ENCODE peak calls at places on chromosomes 16 and 17, in eight cellular contexts. D is hypothalamus; W is epithelial cell of esophagus; L is activated naive CD4-positive, alpha-beta T cell treated with Interleukin-2 at 50 U/mL for 16 hours; Y is NCI-H524; Z is effector CD4-positive, alpha-beta T cell; Q is upper lobe of right lung; B is neuronal stem cell. P is an unnamed sample.

GRCh38 chr17:17638467-17638866 is 42.8 kb upstream of the RAI1 start:
- DNase-seq in Z (no peak), Q (no peak), B (no peak), L (no peak), W (no peak), Y (no peak), D (no peak), P (no peak)

GRCh38 chr17:44850612-44851011 is 2.9 kb downstream of the HIGD1B start:
- DNase-seq in D (no peak), B (no peak), L (no peak), Y (no peak), Z (no peak), W (no peak), Q (no peak), P (no peak)

GRCh38 chr16:29975811-29976511 is 2.3 kb downstream of the TAOK2 start:
- DNase-seq in L (no peak), W (no peak), Y (no peak), Z (no peak), D (no peak), Q (no peak), B (no peak), P (no peak)

GRCh38 chr16:53220585-53220984 is 165.8 kb downstream of the CHD9 start:
- DNase-seq in Z (no peak), Y (peak), B (no peak), L (no peak), Q (no peak), W (no peak), D (no peak), P (no peak)

GRCh38 chr17:35889241-35889640 is 9.1 kb upstream of the CCL5 start:
- DNase-seq in Z (no peak), L (peak), Y (no peak), B (no peak), W (no peak), D (no peak), Q (no peak), P (peak)

GRCh38 chr16:31276600-31276999 is 16.8 kb downstream of the ITGAM start:
- DNase-seq in Z (no peak), B (no peak), L (no peak), D (no peak), Q (peak), Y (no peak), W (no peak), P (no peak)

GRCh38 chr17:20008242-20009051 is 712 bp upstream of the SPECC1 start:
- DNase-seq in D (peak), L (no peak), Y (peak), Q (no peak), Z (no peak), B (no peak), W (peak), P (peak)

GRCh38 chr17:46167826-46168569 is 25.2 kb downstream of the KANSL1 start:
- DNase-seq in B (no peak), Y (no peak), L (no peak), D (no peak), Q (no peak), Z (no peak), W (peak), P (no peak)

GRCh38 chr17:53765609-53766008 is 57.1 kb upstream of the KIF2B start:
- DNase-seq in Q (no peak), Y (no peak), L (no peak), B (no peak), W (peak), Z (no peak), D (no peak), P (no peak)

GRCh38 chr17:75152971-75153853 is 1.1 kb downstream of the JPT1 start:
- DNase-seq in Z (no peak), Y (peak), D (no peak), B (no peak), W (peak), Q (peak), L (peak), P (peak)

GRCh38 chr17:43702636-43703035 is 40.9 kb upstream of the MEOX1 start:
- DNase-seq in D (no peak), B (no peak), L (no peak), Z (no peak), Y (peak), W (no peak), Q (no peak), P (no peak)

GRCh38 chr16:24820522-24820921 is 25.2 kb upstream of the SLC5A11 start:
- DNase-seq in Z (no peak), D (no peak), L (no peak), B (no peak), Y (peak), W (peak), Q (no peak), P (no peak)